ENCODE peak calls at places on chromosomes 16 and 17, in nine cellular contexts. W, H, V, A, R, G, U, B and T are unnamed samples.

GRCh38 chr17:78818932-78819331 is 21.7 kb downstream of the USP36 start:
- DNase-seq in W (no peak), H (no peak), V (no peak), A (peak; percentile 33), R (peak; percentile 32), G (no peak), U (no peak), B (peak; percentile 27), T (no peak)

GRCh38 chr17:7634384-7634783 is 4.4 kb downstream of the SHBG start:
- DNase-seq in W (no peak), H (peak; percentile 71), V (no peak), A (no peak), R (no peak), G (peak; percentile 24), U (no peak), B (peak; percentile 78), T (no peak)

GRCh38 chr16:80296034-80296433 is 244.8 kb upstream of the DYNLRB2 start:
- DNase-seq in W (no peak), H (no peak), V (no peak), A (no peak), R (no peak), G (no peak), U (no peak), B (no peak), T (no peak)

GRCh38 chr16:77353587-77354263 is 81.1 kb downstream of the ADAMTS18 start:
- DNase-seq in W (no peak), H (peak; percentile 73), V (no peak), A (no peak), R (no peak), G (no peak), U (no peak), B (no peak), T (no peak)

GRCh38 chr17:59172436-59173004 is 17.0 kb downstream of the PRR11 start:
- DNase-seq in W (peak; percentile 70), H (no peak), V (no peak), A (no peak), R (no peak), G (no peak), U (no peak), B (no peak), T (peak; percentile 70)

GRCh38 chr17:17191346-17191792 is 14.8 kb downstream of the PLD6 start:
- DNase-seq in W (no peak), H (no peak), V (no peak), A (no peak), R (no peak), G (no peak), U (no peak), B (no peak), T (no peak)

GRCh38 chr17:78014651-78015050 is 56.1 kb downstream of the TNRC6C start:
- DNase-seq in W (no peak), H (no peak), V (no peak), A (no peak), R (no peak), G (no peak), U (no peak), B (no peak), T (no peak)

GRCh38 chr17:4972752-4973151 is 5.1 kb upstream of the SPAG7 start:
- DNase-seq in W (no peak), H (no peak), V (no peak), A (no peak), R (no peak), G (no peak), U (no peak), B (no peak), T (no peak)

GRCh38 chr17:66091440-66092080 is 100.4 kb downstream of the CEP112 start:
- DNase-seq in W (no peak), H (no peak), V (no peak), A (no peak), R (no peak), G (no peak), U (no peak), B (no peak), T (no peak)

GRCh38 chr17:63356275-63356905 is 89.7 kb downstream of the CYB561 start:
- DNase-seq in W (no peak), H (no peak), V (no peak), A (no peak), R (no peak), G (no peak), U (no peak), B (no peak), T (no peak)

GRCh38 chr16:11668590-11669379 is 530 bp downstream of the SNN start:
- DNase-seq in W (no peak), H (no peak), V (peak; percentile 57), A (no peak), R (no peak), G (no peak), U (no peak), B (no peak), T (no peak)

GRCh38 chr17:77516902-77517301 is 376.1 kb downstream of the SEC14L1 start:
- DNase-seq in W (no peak), H (peak; percentile 35), V (no peak), A (peak; percentile 21), R (no peak), G (no peak), U (no peak), B (no peak), T (no peak)

GRCh38 chr17:41689497-41690299 is 1.0 kb downstream of the EIF1 start:
- DNase-seq in W (no peak), H (peak; percentile 79), V (no peak), A (no peak), R (peak; percentile 34), G (peak; percentile 74), U (peak; percentile 32), B (peak; percentile 77), T (no peak)

GRCh38 chr17:48961516-48962233 is 6.7 kb downstream of the GIP start:
- DNase-seq in W (no peak), H (peak; percentile 83), V (no peak), A (no peak), R (no peak), G (no peak), U (no peak), B (peak; percentile 89), T (no peak)

GRCh38 chr17:68576811-68577551 is 24.2 kb downstream of the FAM20A start:
- DNase-seq in W (no peak), H (no peak), V (no peak), A (no peak), R (no peak), G (peak; percentile 50), U (no peak), B (peak; percentile 5), T (no peak)

GRCh38 chr16:87582221-87582965 is 19.9 kb upstream of the JPH3 start:
- DNase-seq in W (no peak), H (no peak), V (no peak), A (no peak), R (peak; percentile 21), G (peak; percentile 64), U (peak; percentile 25), B (peak; percentile 21), T (peak; percentile 62)
- TF ChIP-seq POLR2A in W (no peak), H (no peak), V (no peak), A (no peak), R (no peak), G (no peak), U (no peak), B (no peak), T (no peak)

GRCh38 chr17:81509687-81510523 is 2.7 kb downstream of the ACTG1 start:
- DNase-seq in W (no peak), H (peak; percentile 53), V (no peak), A (no peak), R (no peak), G (no peak), U (no peak), B (no peak), T (no peak)
- TF ChIP-seq POLR2A in W (no peak), H (peak; percentile 24), V (no peak), A (no peak), R (peak; percentile 2), G (no peak), U (no peak), B (no peak), T (no peak)

GRCh38 chr17:70327723-70328122 is 158.4 kb downstream of the KCNJ2 start:
- DNase-seq in W (no peak), H (no peak), V (no peak), A (no peak), R (no peak), G (no peak), U (no peak), B (no peak), T (no peak)
- TF ChIP-seq POLR2A in W (no peak), H (no peak), V (no peak), A (no peak), R (no peak), G (no peak), U (no peak), B (no peak), T (no peak)

GRCh38 chr16:2341456-2342447 is 1.2 kb upstream of the ABCA3 start:
- DNase-seq in W (no peak), H (no peak), V (peak; percentile 55), A (no peak), R (peak; percentile 18), G (no peak), U (no peak), B (no peak), T (no peak)

GRCh38 chr16:2343211-2343610 is 2.7 kb upstream of the ABCA3 start:
- DNase-seq in W (no peak), H (no peak), V (no peak), A (no peak), R (no peak), G (no peak), U (no peak), B (peak; percentile 38), T (no peak)

GRCh38 chr16:2339521-2340484 is 725 bp downstream of the ABCA3 start:
- DNase-seq in W (no peak), H (peak; percentile 58), V (peak; percentile 60), A (peak; percentile 58), R (peak; percentile 60), G (peak; percentile 8), U (no peak), B (peak; percentile 86), T (peak; percentile 89)

GRCh38 chr16:2337431-2338296 is 2.9 kb downstream of the ABCA3 start:
- DNase-seq in W (no peak), H (no peak), V (no peak), A (no peak), R (no peak), G (no peak), U (no peak), B (no peak), T (peak; percentile 25)

DNA sequence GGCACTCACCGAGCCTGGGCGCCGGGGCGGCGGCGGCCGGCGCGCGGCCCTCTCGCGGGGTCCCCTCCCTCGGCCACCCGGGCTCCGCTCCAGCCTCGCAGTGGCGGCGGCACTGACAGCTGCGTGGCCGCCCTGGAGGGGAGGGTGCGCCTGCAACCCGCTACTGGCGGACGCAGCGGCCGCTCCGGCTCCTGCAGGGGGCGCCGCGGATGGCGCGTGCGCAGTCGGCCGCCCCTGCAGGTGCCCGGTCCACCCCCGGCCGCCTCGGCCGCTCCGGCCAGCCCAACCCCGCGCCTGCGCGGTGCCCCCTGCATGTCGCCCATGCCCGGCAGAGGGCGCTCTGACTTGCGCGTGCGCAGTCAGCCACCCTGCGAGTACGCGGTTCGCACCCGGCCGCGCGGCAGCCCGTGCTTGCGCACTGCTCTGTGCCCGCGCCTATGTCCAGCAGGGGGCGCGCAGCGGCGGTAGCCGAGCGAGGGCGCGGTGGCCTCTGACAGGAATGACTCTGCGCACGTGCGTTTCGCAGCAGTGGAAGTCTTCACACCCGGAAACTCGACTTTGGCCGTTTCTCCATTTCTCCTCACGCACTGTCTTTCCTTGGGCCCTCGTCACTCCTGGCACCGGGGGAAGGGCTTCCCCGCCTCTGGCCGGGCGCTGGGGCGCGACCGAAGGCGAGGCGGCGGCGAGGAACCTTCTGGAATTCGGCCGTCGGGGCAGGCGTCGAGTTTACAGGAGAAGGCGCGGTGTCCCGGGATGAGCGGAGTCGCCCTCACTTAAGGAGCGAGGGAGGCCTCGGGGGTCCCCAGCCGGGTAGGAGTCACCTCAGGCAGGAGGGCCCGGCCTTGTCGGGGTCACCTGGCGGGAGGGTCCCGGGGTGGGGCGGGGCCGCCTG is at the start of gene ABCA3:
- DNase-seq in W (peak; percentile 92), H (peak; percentile 95), V (peak; percentile 93), A (peak; percentile 94), R (peak; percentile 95), G (peak; percentile 83), U (peak; percentile 86), B (peak; percentile 98), T (peak; percentile 86)
- TF ChIP-seq POLR2A in W (no peak), H (peak; percentile 62), V (no peak), A (no peak), R (no peak), G (peak; percentile 68), U (no peak), B (no peak), T (no peak)